ENCODE peak calls at places on chromosome 9, in seven cellular contexts. One of them, this sample, is unnamed. For H3K4me1, the result is how much of the 10 kb centered on the place peaks cover.

GRCh38 chr9:98084396-98084795 is 27.9 kb downstream of the NANS start:
- DNase-seq in IMR-90: no peak
- DNase-seq in mesendoderm: no peak
- DNase-seq in neuronal stem cell: no peak
- DNase-seq in H1: no peak
- DNase-seq in H9: no peak
- DNase-seq in trophoblast cell: no peak
- DNase-seq in this sample: no peak

GRCh38 chr9:4494337-4494736 is 4.1 kb downstream of the SLC1A1 start:
- DNase-seq in H1: no peak
- DNase-seq in IMR-90: no peak
- DNase-seq in mesendoderm: no peak
- DNase-seq in neuronal stem cell: no peak
- DNase-seq in trophoblast cell: no peak
- DNase-seq in H9: no peak
- DNase-seq in this sample: no peak

GRCh38 chr9:93071464-93071863 is 13.0 kb downstream of the SUSD3 start:
- DNase-seq in H1: peak
- DNase-seq in H9: peak
- DNase-seq in trophoblast cell: peak
- DNase-seq in IMR-90: peak
- DNase-seq in mesendoderm: peak
- DNase-seq in neuronal stem cell: no peak
- DNase-seq in this sample: peak

GRCh38 chr9:107807183-107807582 is 317.6 kb upstream of the KLF4 start:
- DNase-seq in H1: no peak
- DNase-seq in IMR-90: peak
- DNase-seq in neuronal stem cell: no peak
- DNase-seq in H9: no peak
- DNase-seq in mesendoderm: no peak
- DNase-seq in trophoblast cell: no peak
- DNase-seq in this sample: peak

GRCh38 chr9:5582835-5583195 is 46.1 kb upstream of the RIC1 start:
- DNase-seq in mesendoderm: no peak
- DNase-seq in H9: no peak
- DNase-seq in neuronal stem cell: no peak
- DNase-seq in trophoblast cell: peak
- DNase-seq in IMR-90: peak
- DNase-seq in H1: no peak
- DNase-seq in this sample: peak

GRCh38 chr9:137123459-137123819 is 8.9 kb upstream of the DPP7 start:
- DNase-seq in IMR-90: no peak
- DNase-seq in H1: no peak
- DNase-seq in mesendoderm: no peak
- DNase-seq in neuronal stem cell: no peak
- DNase-seq in H9: no peak
- DNase-seq in trophoblast cell: no peak
- DNase-seq in this sample: no peak

GRCh38 chr9:134125413-134126095 is 10.3 kb upstream of the WDR5 start:
- DNase-seq in neuronal stem cell: no peak
- DNase-seq in trophoblast cell: no peak
- DNase-seq in mesendoderm: no peak
- DNase-seq in IMR-90: no peak
- DNase-seq in H9: no peak
- DNase-seq in H1: no peak
- DNase-seq in this sample: no peak

GRCh38 chr9:1050125-1050895 is at the start of gene DMRT2:
- DNase-seq in neuronal stem cell: peak
- DNase-seq in mesendoderm: peak
- DNase-seq in H1: peak
- DNase-seq in H9: peak
- DNase-seq in trophoblast cell: peak
- DNase-seq in IMR-90: peak
- DNase-seq in this sample: no peak

GRCh38 chr9:123778232-123778902 is 151.6 kb downstream of the DENND1A start:
- DNase-seq in mesendoderm: peak
- DNase-seq in neuronal stem cell: no peak
- DNase-seq in IMR-90: no peak
- DNase-seq in H9: no peak
- DNase-seq in H1: no peak
- DNase-seq in trophoblast cell: no peak
- DNase-seq in this sample: no peak

GRCh38 chr9:131276107-131276888 is at the start of gene FAM78A:
- DNase-seq in trophoblast cell: peak
- DNase-seq in IMR-90: no peak
- DNase-seq in H1: no peak
- DNase-seq in H9: no peak
- DNase-seq in mesendoderm: no peak
- DNase-seq in neuronal stem cell: no peak
- DNase-seq in this sample: peak

DNA sequence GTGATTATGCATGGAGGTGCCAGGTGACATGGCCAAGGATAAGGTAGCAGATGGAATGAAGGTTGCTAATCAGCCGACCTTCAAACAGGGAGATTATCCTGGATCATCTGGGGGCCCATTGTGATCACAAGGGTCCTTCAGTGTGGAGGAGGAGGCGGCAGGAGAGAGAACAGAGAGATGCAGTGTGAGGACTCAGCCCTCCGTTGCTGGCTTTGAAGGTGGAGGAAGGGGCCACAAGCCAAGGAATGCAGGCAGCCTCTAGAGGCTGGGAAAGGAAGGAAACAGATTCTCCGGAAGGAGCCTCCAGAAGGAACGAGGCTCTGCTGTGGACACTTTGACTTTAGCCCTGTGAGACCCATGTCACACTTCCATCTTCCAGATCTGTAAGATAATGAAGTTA is 27.4 kb upstream of the EEIG1 start:
- DNase-seq in neuronal stem cell: no peak
- DNase-seq in IMR-90: no peak
- DNase-seq in H9: no peak
- DNase-seq in trophoblast cell: peak
- DNase-seq in H1: no peak
- DNase-seq in mesendoderm: no peak
- DNase-seq in this sample: no peak
- H2BK5ac ChIP-seq in neuronal stem cell: no peak
- H2BK5ac ChIP-seq in IMR-90: no peak
- H2BK5ac ChIP-seq in H9: no peak
- H2BK5ac ChIP-seq in trophoblast cell: no peak
- H2BK5ac ChIP-seq in H1: no peak
- H2BK5ac ChIP-seq in mesendoderm: no peak
- H2BK5ac ChIP-seq in this sample: no peak

DNA sequence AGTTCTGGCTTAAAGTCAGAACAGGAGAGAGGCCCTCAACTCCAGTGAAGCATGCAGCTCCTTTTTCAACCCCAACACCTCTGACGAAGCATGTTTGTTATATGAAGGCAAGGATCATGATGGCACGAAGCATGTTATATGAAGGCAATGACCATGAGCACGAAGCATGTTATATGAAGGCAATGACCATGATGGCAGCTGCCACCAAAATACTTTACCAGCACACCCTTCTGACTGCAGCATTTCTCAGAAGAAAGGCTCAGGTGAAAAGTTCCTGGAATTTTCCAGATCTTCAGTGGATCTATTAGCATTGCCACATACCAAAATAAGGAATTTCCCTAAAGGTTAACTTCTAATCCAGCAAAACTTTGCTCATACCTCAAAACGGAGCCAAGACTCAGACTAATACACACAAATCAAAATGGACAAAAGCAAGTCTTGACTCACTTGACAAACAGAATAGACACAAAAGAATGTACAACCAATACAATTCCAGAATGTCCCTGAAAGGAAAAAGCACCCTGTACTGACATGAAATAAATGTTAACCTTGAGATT is 217.4 kb downstream of the FANCC start:
- DNase-seq in H9: no peak
- DNase-seq in IMR-90: peak
- DNase-seq in trophoblast cell: peak
- DNase-seq in H1: no peak
- DNase-seq in neuronal stem cell: no peak
- DNase-seq in mesendoderm: no peak
- DNase-seq in this sample: no peak
- H3K4me1 ChIP-seq in H9: under half
- H3K4me1 ChIP-seq in IMR-90: under half
- H3K4me1 ChIP-seq in trophoblast cell: under half
- H3K4me1 ChIP-seq in H1: under half
- H3K4me1 ChIP-seq in neuronal stem cell: under half
- H3K4me1 ChIP-seq in mesendoderm: under half
- H3K4me1 ChIP-seq in this sample: under half

DNA sequence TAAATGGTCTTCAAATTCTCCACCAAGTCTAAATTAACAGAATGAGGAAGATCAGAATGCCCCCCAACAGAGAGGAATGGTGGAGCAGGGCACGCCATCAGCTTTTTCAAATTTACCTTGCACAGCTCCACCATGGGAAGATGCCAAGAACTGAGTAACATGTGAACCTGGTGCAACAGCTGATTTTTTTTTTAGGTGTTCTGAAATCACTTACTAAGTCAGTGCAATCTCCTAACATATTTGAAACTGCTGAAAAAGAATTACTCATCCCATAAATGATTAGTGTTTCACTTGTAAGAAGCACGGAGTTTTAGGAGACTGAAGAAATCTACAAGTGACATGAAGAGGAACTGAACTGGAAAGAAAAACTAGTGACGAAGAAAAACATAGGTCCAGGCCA is 5.1 kb downstream of the TMEM245 start:
- DNase-seq in H9: no peak
- DNase-seq in trophoblast cell: no peak
- DNase-seq in IMR-90: peak
- DNase-seq in mesendoderm: no peak
- DNase-seq in H1: no peak
- DNase-seq in neuronal stem cell: no peak
- DNase-seq in this sample: peak
- H2BK5ac ChIP-seq in H9: no peak
- H2BK5ac ChIP-seq in trophoblast cell: no peak
- H2BK5ac ChIP-seq in IMR-90: no peak
- H2BK5ac ChIP-seq in mesendoderm: no peak
- H2BK5ac ChIP-seq in H1: no peak
- H2BK5ac ChIP-seq in neuronal stem cell: no peak
- H2BK5ac ChIP-seq in this sample: no peak

DNA sequence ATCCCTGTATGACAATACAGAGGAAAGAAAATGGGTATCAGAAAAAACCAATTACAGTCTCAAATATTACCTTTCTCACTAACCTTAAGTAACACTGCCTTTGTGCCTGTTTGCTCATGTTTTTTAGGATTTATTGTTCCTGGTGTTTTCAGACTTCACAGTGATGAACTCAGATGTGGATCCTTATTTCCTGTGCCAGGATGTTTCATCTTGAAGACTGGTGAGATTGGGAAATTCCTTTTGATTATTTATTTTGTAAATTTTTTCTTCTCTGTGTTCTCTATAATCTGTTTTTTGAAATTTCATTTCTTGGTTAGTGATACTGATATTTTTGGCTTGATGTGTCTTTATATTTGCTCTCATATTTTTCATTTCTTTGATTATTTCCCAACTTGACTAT is 142.4 kb upstream of the GRIN3A start:
- DNase-seq in mesendoderm: no peak
- DNase-seq in IMR-90: no peak
- DNase-seq in trophoblast cell: no peak
- DNase-seq in neuronal stem cell: no peak
- DNase-seq in H9: no peak
- DNase-seq in H1: no peak
- DNase-seq in this sample: no peak
- H3K4me1 ChIP-seq in mesendoderm: under half
- H3K4me1 ChIP-seq in IMR-90: under half
- H3K4me1 ChIP-seq in trophoblast cell: under half
- H3K4me1 ChIP-seq in neuronal stem cell: under half
- H3K4me1 ChIP-seq in H9: under half
- H3K4me1 ChIP-seq in H1: under half
- H3K4me1 ChIP-seq in this sample: under half

GRCh38 chr9:91027005-91027404 is 225.4 kb downstream of the SYK start:
- DNase-seq in H9: no peak
- DNase-seq in IMR-90: no peak
- DNase-seq in neuronal stem cell: no peak
- DNase-seq in trophoblast cell: no peak
- DNase-seq in mesendoderm: no peak
- DNase-seq in H1: no peak
- DNase-seq in this sample: no peak
- H2BK5ac ChIP-seq in H9: no peak
- H2BK5ac ChIP-seq in IMR-90: no peak
- H2BK5ac ChIP-seq in neuronal stem cell: no peak
- H2BK5ac ChIP-seq in trophoblast cell: no peak
- H2BK5ac ChIP-seq in mesendoderm: no peak
- H2BK5ac ChIP-seq in H1: no peak
- H2BK5ac ChIP-seq in this sample: no peak

GRCh38 chr9:127876764-127877562 is 512 bp downstream of the AK1 start:
- DNase-seq in H1: peak
- DNase-seq in neuronal stem cell: no peak
- DNase-seq in IMR-90: no peak
- DNase-seq in trophoblast cell: no peak
- DNase-seq in H9: no peak
- DNase-seq in mesendoderm: no peak
- DNase-seq in this sample: peak
- H3K4me1 ChIP-seq in H1: under half
- H3K4me1 ChIP-seq in neuronal stem cell: under half
- H3K4me1 ChIP-seq in IMR-90: under half
- H3K4me1 ChIP-seq in trophoblast cell: under half
- H3K4me1 ChIP-seq in H9: under half
- H3K4me1 ChIP-seq in mesendoderm: under half
- H3K4me1 ChIP-seq in this sample: under half

DNA sequence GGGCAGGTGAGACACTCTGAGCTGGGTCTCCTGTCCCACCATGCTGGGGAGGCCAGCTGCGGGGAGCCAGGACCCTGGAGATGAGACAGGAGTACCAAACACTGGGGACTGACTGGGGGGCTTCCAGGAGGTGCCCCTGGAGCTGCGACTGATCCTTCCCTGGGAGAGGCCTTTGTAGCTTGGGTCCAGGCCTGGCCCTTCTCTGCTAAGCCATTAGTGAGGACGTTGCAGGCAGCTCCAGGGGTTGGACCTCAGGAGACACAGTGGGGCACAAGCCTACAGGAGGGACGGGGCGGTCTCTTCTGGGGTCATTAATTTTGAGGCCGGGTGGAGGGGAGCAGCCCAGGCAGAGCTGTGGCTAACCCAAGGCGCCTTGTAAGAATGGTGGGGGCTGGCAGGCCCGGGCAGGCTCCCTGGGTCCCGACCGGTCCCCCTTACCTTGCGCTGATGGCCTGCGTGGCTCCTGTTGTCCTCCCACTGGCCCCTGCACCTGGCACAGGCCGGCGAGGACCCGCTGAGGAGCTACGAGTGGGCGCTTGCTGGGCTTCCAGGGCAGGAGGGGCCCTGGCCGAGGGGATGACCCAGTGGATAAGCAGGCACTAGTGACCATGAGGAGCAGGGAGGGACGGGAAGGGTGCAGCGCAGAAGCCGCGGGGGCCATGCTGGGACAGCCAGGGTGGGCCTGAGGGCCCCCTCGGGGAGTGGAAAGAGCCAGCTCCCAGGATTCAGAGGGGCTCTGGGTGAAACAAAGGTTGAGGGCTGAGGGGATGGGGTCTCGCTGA is 5.1 kb downstream of the MRPS2 start:
- DNase-seq in mesendoderm: no peak
- DNase-seq in H1: no peak
- DNase-seq in H9: no peak
- DNase-seq in neuronal stem cell: no peak
- DNase-seq in trophoblast cell: no peak
- DNase-seq in IMR-90: no peak
- DNase-seq in this sample: no peak
- H2BK5ac ChIP-seq in mesendoderm: no peak
- H2BK5ac ChIP-seq in H1: no peak
- H2BK5ac ChIP-seq in H9: no peak
- H2BK5ac ChIP-seq in neuronal stem cell: no peak
- H2BK5ac ChIP-seq in trophoblast cell: no peak
- H2BK5ac ChIP-seq in IMR-90: no peak
- H2BK5ac ChIP-seq in this sample: no peak

GRCh38 chr9:16883586-16883985 is 13.1 kb upstream of the BNC2 start:
- DNase-seq in H9: no peak
- DNase-seq in IMR-90: peak
- DNase-seq in mesendoderm: no peak
- DNase-seq in trophoblast cell: no peak
- DNase-seq in H1: no peak
- DNase-seq in neuronal stem cell: no peak
- DNase-seq in this sample: no peak
- H3K4me1 ChIP-seq in H9: under half
- H3K4me1 ChIP-seq in IMR-90: under half
- H3K4me1 ChIP-seq in mesendoderm: under half
- H3K4me1 ChIP-seq in trophoblast cell: under half
- H3K4me1 ChIP-seq in H1: under half
- H3K4me1 ChIP-seq in neuronal stem cell: under half
- H3K4me1 ChIP-seq in this sample: under half

This sample was measured in mesenchymal stem cell.